ENCODE peak calls at places on chromosomes 12 and 14, in ten cellular contexts. Z, J, W, C, X, K, D, E, H and O are unnamed samples.

GRCh38 chr14:77965919-77966435 is 166.1 kb downstream of the ADCK1 start:
- DNase-seq in Z (no peak), J (no peak), W (no peak), C (peak), X (no peak), K (peak), D (peak), E (no peak), H (no peak), O (peak)

GRCh38 chr12:125836647-125837046 is 771.4 kb downstream of the AACS start:
- DNase-seq in Z (no peak), J (no peak), W (no peak), C (no peak), X (no peak), K (no peak), D (no peak), E (no peak), H (no peak), O (no peak)

GRCh38 chr12:32692358-32692757 is 13.3 kb downstream of the DNM1L start:
- DNase-seq in Z (no peak), J (no peak), W (no peak), C (peak), X (no peak), K (no peak), D (no peak), E (no peak), H (no peak), O (no peak)

GRCh38 chr12:42962384-42962783 is 372.8 kb upstream of the PRICKLE1 start:
- DNase-seq in Z (no peak), J (no peak), W (no peak), C (no peak), X (no peak), K (no peak), D (no peak), E (no peak), H (no peak), O (peak)

GRCh38 chr14:71355324-71356201 is 448.3 kb downstream of the PCNX1 start:
- DNase-seq in Z (no peak), J (peak), W (no peak), C (peak), X (no peak), K (no peak), D (peak), E (peak), H (no peak), O (peak)

GRCh38 chr12:71710276-71711125 is 24.6 kb downstream of the TMEM19 start:
- DNase-seq in Z (peak), J (no peak), W (peak), C (peak), X (no peak), K (no peak), D (peak), E (no peak), H (no peak), O (peak)

GRCh38 chr14:77902806-77903205 is 102.9 kb downstream of the ADCK1 start:
- DNase-seq in Z (no peak), J (no peak), W (no peak), C (no peak), X (no peak), K (no peak), D (no peak), E (no peak), H (no peak), O (no peak)

GRCh38 chr12:95545731-95546490 is 5.4 kb downstream of the USP44 start:
- DNase-seq in Z (no peak), J (no peak), W (no peak), C (no peak), X (no peak), K (no peak), D (no peak), E (no peak), H (no peak), O (no peak)

GRCh38 chr14:99737451-99737951 is 53.4 kb downstream of the CYP46A1 start:
- DNase-seq in Z (no peak), J (peak), W (no peak), C (no peak), X (peak), K (no peak), D (no peak), E (peak), H (no peak), O (peak)

GRCh38 chr14:44847910-44848309 is 113.8 kb downstream of the KLHL28 start:
- DNase-seq in Z (no peak), J (no peak), W (no peak), C (peak), X (no peak), K (no peak), D (peak), E (no peak), H (no peak), O (peak)

GRCh38 chr12:99201906-99202645 is 445.5 kb upstream of the GARIN6 start:
- DNase-seq in Z (no peak), J (no peak), W (no peak), C (no peak), X (no peak), K (no peak), D (no peak), E (no peak), H (no peak), O (no peak)

GRCh38 chr12:119180380-119181040 is 1.8 kb downstream of the HSPB8 start:
- DNase-seq in Z (no peak), J (peak), W (peak), C (peak), X (peak), K (no peak), D (peak), E (peak), H (no peak), O (peak)

GRCh38 chr14:95452176-95452889 is 64.1 kb downstream of the SYNE3 start:
- DNase-seq in Z (no peak), J (no peak), W (no peak), C (no peak), X (no peak), K (no peak), D (peak), E (no peak), H (no peak), O (no peak)

GRCh38 chr12:15534870-15535269 is 212.6 kb downstream of the PTPRO start:
- DNase-seq in Z (peak), J (no peak), W (no peak), C (peak), X (no peak), K (no peak), D (peak), E (peak), H (no peak), O (peak)

GRCh38 chr14:95057851-95058250 is 99.5 kb downstream of the DICER1 start:
- DNase-seq in Z (no peak), J (no peak), W (no peak), C (no peak), X (no peak), K (no peak), D (no peak), E (no peak), H (no peak), O (no peak)

GRCh38 chr12:111598637-111599458 is at the start of gene ATXN2:
- DNase-seq in Z (no peak), J (peak), W (no peak), C (no peak), X (peak), K (peak), D (peak), E (peak), H (peak), O (peak)

GRCh38 chr14:103281496-103282231 is 52.4 kb upstream of the EIF5 start:
- DNase-seq in Z (peak), J (peak), W (peak), C (peak), X (no peak), K (no peak), D (peak), E (peak), H (no peak), O (peak)

GRCh38 chr14:75811862-75812505 is 150.9 kb downstream of the TTLL5 start:
- DNase-seq in Z (no peak), J (peak), W (no peak), C (peak), X (no peak), K (no peak), D (no peak), E (no peak), H (no peak), O (no peak)

GRCh38 chr12:121990692-121991603 is 30.7 kb upstream of the BCL7A start:
- DNase-seq in Z (peak), J (no peak), W (no peak), C (peak), X (no peak), K (no peak), D (no peak), E (no peak), H (no peak), O (no peak)

GRCh38 chr14:104113631-104114420 is 24.6 kb upstream of the KIF26A start:
- DNase-seq in Z (no peak), J (no peak), W (no peak), C (no peak), X (peak), K (peak), D (no peak), E (no peak), H (peak), O (no peak)

GRCh38 chr12:57621497-57622292 is 10.5 kb downstream of the ARHGEF25 start:
- DNase-seq in Z (no peak), J (peak), W (peak), C (peak), X (peak), K (peak), D (peak), E (peak), H (peak), O (peak)

GRCh38 chr12:47816646-47817271 is 2.9 kb downstream of the HDAC7 start:
- DNase-seq in Z (no peak), J (no peak), W (no peak), C (no peak), X (no peak), K (no peak), D (peak), E (peak), H (no peak), O (no peak)

GRCh38 chr12:106897082-106897481 is 58.6 kb upstream of the TMEM263 start:
- DNase-seq in Z (no peak), J (peak), W (no peak), C (peak), X (no peak), K (no peak), D (peak), E (no peak), H (no peak), O (peak)

GRCh38 chr14:54695196-54695595 is 128.3 kb downstream of the SAMD4A start:
- DNase-seq in Z (no peak), J (no peak), W (no peak), C (no peak), X (no peak), K (no peak), D (no peak), E (no peak), H (no peak), O (no peak)

GRCh38 chr14:34496679-34497513 is 34.9 kb upstream of the SPTSSA start:
- DNase-seq in Z (peak), J (peak), W (peak), C (peak), X (peak), K (peak), D (peak), E (peak), H (peak), O (peak)

GRCh38 chr12:54430471-54431075 is 11.5 kb upstream of the ITGA5 start:
- DNase-seq in Z (no peak), J (no peak), W (no peak), C (no peak), X (no peak), K (no peak), D (no peak), E (no peak), H (no peak), O (no peak)

GRCh38 chr12:47820631-47821345 is 1.1 kb upstream of the HDAC7 start:
- DNase-seq in Z (peak), J (peak), W (peak), C (peak), X (peak), K (peak), D (peak), E (peak), H (peak), O (peak)

GRCh38 chr14:104085889-104086201 is 345 bp downstream of the ASPG start:
- DNase-seq in Z (no peak), J (no peak), W (no peak), C (no peak), X (no peak), K (no peak), D (no peak), E (no peak), H (no peak), O (no peak)

GRCh38 chr12:113005759-113006158 is 27.4 kb downstream of the OAS2 start:
- DNase-seq in Z (no peak), J (no peak), W (no peak), C (peak), X (no peak), K (no peak), D (no peak), E (no peak), H (no peak), O (peak)

GRCh38 chr14:99562848-99563748 is 40.9 kb downstream of the CCDC85C start:
- DNase-seq in Z (peak), J (peak), W (peak), C (peak), X (peak), K (peak), D (peak), E (peak), H (no peak), O (peak)

GRCh38 chr14:66237701-66238100 is 248.5 kb upstream of the CCDC196 start:
- DNase-seq in Z (no peak), J (no peak), W (no peak), C (no peak), X (no peak), K (no peak), D (no peak), E (no peak), H (no peak), O (no peak)

GRCh38 chr14:94278732-94279131 is 14.3 kb downstream of the SERPINA10 start:
- DNase-seq in Z (no peak), J (no peak), W (no peak), C (no peak), X (no peak), K (no peak), D (no peak), E (no peak), H (no peak), O (no peak)

GRCh38 chr12:19833775-19834501 is 394.6 kb downstream of the AEBP2 start:
- DNase-seq in Z (no peak), J (no peak), W (no peak), C (peak), X (no peak), K (no peak), D (peak), E (no peak), H (no peak), O (peak)

GRCh38 chr14:60106341-60106740 is 14.6 kb downstream of the PCNX4 start:
- DNase-seq in Z (peak), J (no peak), W (no peak), C (peak), X (no peak), K (peak), D (peak), E (no peak), H (no peak), O (peak)

GRCh38 chr12:71938728-71939385 is at the start of gene TPH2:
- DNase-seq in Z (no peak), J (peak), W (peak), C (peak), X (peak), K (peak), D (peak), E (no peak), H (peak), O (peak)

GRCh38 chr12:25648460-25648859 is 95.4 kb upstream of the LMNTD1 start:
- DNase-seq in Z (peak), J (peak), W (peak), C (peak), X (peak), K (peak), D (peak), E (no peak), H (no peak), O (peak)

GRCh38 chr12:24352363-24352762 is 402.9 kb upstream of the SOX5 start:
- DNase-seq in Z (no peak), J (no peak), W (no peak), C (no peak), X (no peak), K (no peak), D (no peak), E (no peak), H (no peak), O (no peak)

GRCh38 chr12:96907681-96908163 is 665 bp downstream of the NEDD1 start:
- DNase-seq in Z (peak), J (peak), W (peak), C (peak), X (no peak), K (no peak), D (peak), E (no peak), H (no peak), O (peak)

GRCh38 chr12:96392397-96392796 is 7.8 kb downstream of the CDK17 start:
- DNase-seq in Z (no peak), J (no peak), W (no peak), C (no peak), X (no peak), K (no peak), D (no peak), E (no peak), H (no peak), O (peak)

GRCh38 chr14:61528591-61529021 is 166.7 kb upstream of the HIF1A start:
- DNase-seq in Z (peak), J (no peak), W (no peak), C (peak), X (no peak), K (no peak), D (peak), E (no peak), H (no peak), O (peak)
- TF ChIP-seq CTCF in Z (no peak), J (no peak), W (no peak), C (no peak), X (no peak), K (no peak), D (no peak), E (no peak), H (no peak), O (no peak)

GRCh38 chr12:6730169-6730568 is 6.3 kb downstream of the COPS7A start:
- DNase-seq in Z (no peak), J (no peak), W (no peak), C (no peak), X (no peak), K (no peak), D (no peak), E (no peak), H (no peak), O (no peak)
- TF ChIP-seq CTCF in Z (no peak), J (no peak), W (no peak), C (no peak), X (no peak), K (no peak), D (peak), E (no peak), H (peak), O (no peak)

DNA sequence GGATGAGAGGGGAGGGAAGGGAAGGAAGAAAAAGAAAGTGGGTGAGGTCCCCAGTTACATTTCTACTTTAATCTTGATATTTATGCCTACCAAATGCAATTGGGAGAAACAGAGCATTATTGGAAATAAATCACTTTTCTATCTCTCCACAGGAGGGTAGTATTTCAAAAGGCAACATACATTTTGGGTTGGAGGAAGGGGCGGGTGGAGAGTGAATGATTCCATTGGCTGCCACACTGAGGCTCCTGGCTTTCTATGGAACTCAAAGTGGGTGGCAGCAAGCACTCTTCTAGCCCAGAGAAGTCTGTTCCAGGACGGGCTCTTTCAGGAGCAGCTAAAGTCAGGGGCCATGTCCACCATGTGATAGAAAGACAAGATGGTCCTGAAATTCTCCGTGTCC is 441.3 kb downstream of the DAD1 start:
- DNase-seq in Z (no peak), J (no peak), W (no peak), C (no peak), X (no peak), K (no peak), D (no peak), E (no peak), H (no peak), O (no peak)
- TF ChIP-seq CTCF in Z (no peak), J (no peak), W (peak), C (no peak), X (no peak), K (no peak), D (no peak), E (no peak), H (no peak), O (no peak)

GRCh38 chr14:57574617-57575288 is 81.1 kb upstream of the CCDC198 start:
- DNase-seq in Z (no peak), J (no peak), W (no peak), C (peak), X (no peak), K (no peak), D (peak), E (no peak), H (no peak), O (no peak)
- TF ChIP-seq CTCF in Z (no peak), J (no peak), W (no peak), C (peak), X (no peak), K (no peak), D (no peak), E (no peak), H (no peak), O (no peak)

GRCh38 chr12:92244036-92244435 is 98.4 kb upstream of the BTG1 start:
- DNase-seq in Z (peak), J (peak), W (no peak), C (peak), X (no peak), K (no peak), D (peak), E (peak), H (no peak), O (peak)
- TF ChIP-seq CTCF in Z (no peak), J (no peak), W (no peak), C (peak), X (no peak), K (no peak), D (peak), E (peak), H (no peak), O (no peak)

GRCh38 chr12:2008677-2009076 is 4.4 kb upstream of the DCP1B start:
- DNase-seq in Z (no peak), J (no peak), W (no peak), C (no peak), X (no peak), K (no peak), D (peak), E (no peak), H (no peak), O (peak)

GRCh38 chr12:2003676-2004112 is 563 bp downstream of the DCP1B start:
- DNase-seq in Z (no peak), J (no peak), W (no peak), C (peak), X (no peak), K (no peak), D (peak), E (no peak), H (no peak), O (peak)

GRCh38 chr12:2009623-2010022 is 5.4 kb upstream of the DCP1B start:
- DNase-seq in Z (no peak), J (no peak), W (no peak), C (no peak), X (no peak), K (no peak), D (peak), E (no peak), H (no peak), O (no peak)

GRCh38 chr12:2004113-2004929 is at the start of gene DCP1B:
- DNase-seq in Z (peak), J (peak), W (peak), C (peak), X (peak), K (peak), D (peak), E (peak), H (peak), O (peak)
- TF ChIP-seq CTCF in Z (no peak), J (no peak), W (no peak), C (no peak), X (no peak), K (peak), D (peak), E (no peak), H (no peak), O (peak)

GRCh38 chr14:51552275-51552674 is 99.4 kb upstream of the FRMD6 start:
- DNase-seq in Z (no peak), J (no peak), W (no peak), C (no peak), X (no peak), K (no peak), D (no peak), E (no peak), H (no peak), O (no peak)
- TF ChIP-seq CTCF in Z (no peak), J (no peak), W (no peak), C (peak), X (no peak), K (no peak), D (no peak), E (no peak), H (no peak), O (peak)

GRCh38 chr12:50825372-50825838 is 17.3 kb upstream of the TMPRSS12 start:
- DNase-seq in Z (peak), J (no peak), W (no peak), C (peak), X (no peak), K (no peak), D (peak), E (no peak), H (no peak), O (peak)
- TF ChIP-seq CTCF in Z (no peak), J (no peak), W (peak), C (peak), X (peak), K (peak), D (peak), E (peak), H (peak), O (peak)